ENCODE peak calls at places on chromosome 10, in nine cellular contexts. X is psoas muscle, B is right lobe of liver, F is heart right ventricle, V is colonic mucosa, S is thoracic aorta, H is PC-9, E is Panc1, D is H9. W is an unnamed sample. For H3K4me1, the result is how much of the 10 kb centered on the place peaks cover.

GRCh38 chr10:63630928-63631685 is 109.9 kb downstream of the REEP3 start:
- DNase-seq in X (no peak), B (no peak), F (no peak), V (no peak), S (no peak), H (no peak), E (no peak), D (no peak), W (no peak)

GRCh38 chr10:51911721-51912120 is 212.3 kb upstream of the CSTF2T start:
- DNase-seq in X (no peak), B (no peak), F (no peak), V (no peak), S (no peak), H (no peak), E (no peak), D (no peak), W (no peak)

GRCh38 chr10:133012573-133013359 is 70.4 kb upstream of the CFAP46 start:
- DNase-seq in X (peak), B (no peak), F (peak), V (no peak), S (no peak), H (no peak), E (no peak), D (no peak), W (no peak)

GRCh38 chr10:19749185-19749729 is 67.0 kb upstream of the PLXDC2 start:
- DNase-seq in X (no peak), B (no peak), F (no peak), V (no peak), S (no peak), H (no peak), E (no peak), D (no peak), W (no peak)

GRCh38 chr10:1214882-1215540 is 158.8 kb downstream of the WDR37 start:
- DNase-seq in X (no peak), B (no peak), F (no peak), V (no peak), S (no peak), H (no peak), E (no peak), D (peak), W (no peak)

GRCh38 chr10:44567471-44567870 is 182.6 kb upstream of the CXCL12 start:
- DNase-seq in X (no peak), B (no peak), F (no peak), V (no peak), S (no peak), H (no peak), E (no peak), D (no peak), W (no peak)

GRCh38 chr10:88042162-88043100 is 179.0 kb downstream of the PTEN start:
- DNase-seq in X (no peak), B (no peak), F (no peak), V (no peak), S (no peak), H (peak), E (no peak), D (peak), W (no peak)

GRCh38 chr10:29329420-29329819 is 40.5 kb downstream of the LYZL1 start:
- DNase-seq in X (no peak), B (peak), F (no peak), V (no peak), S (no peak), H (no peak), E (no peak), D (no peak), W (no peak)

GRCh38 chr10:23171232-23171876 is 20.8 kb upstream of the PTF1A start:
- DNase-seq in X (no peak), B (no peak), F (no peak), V (no peak), S (no peak), H (peak), E (no peak), D (peak), W (no peak)

GRCh38 chr10:100739516-100740368 is 5.6 kb upstream of the PAX2 start:
- DNase-seq in X (no peak), B (no peak), F (no peak), V (no peak), S (no peak), H (no peak), E (no peak), D (peak), W (no peak)

GRCh38 chr10:30784521-30784895 is 155.0 kb upstream of the LYZL2 start:
- DNase-seq in X (no peak), B (no peak), F (no peak), V (no peak), S (no peak), H (no peak), E (no peak), D (no peak), W (no peak)

GRCh38 chr10:30786131-30786530 is 156.6 kb upstream of the LYZL2 start:
- DNase-seq in X (no peak), B (no peak), F (no peak), V (no peak), S (no peak), H (no peak), E (no peak), D (no peak), W (no peak)

GRCh38 chr10:30786906-30787305 is 157.4 kb upstream of the LYZL2 start:
- DNase-seq in X (no peak), B (no peak), F (no peak), V (no peak), S (no peak), H (no peak), E (no peak), D (no peak), W (no peak)

GRCh38 chr10:30783939-30784500 is 154.5 kb upstream of the LYZL2 start:
- DNase-seq in X (peak), B (peak), F (peak), V (peak), S (peak), H (peak), E (peak), D (peak), W (peak)

GRCh38 chr10:30784896-30785605 is 155.5 kb upstream of the LYZL2 start:
- DNase-seq in X (peak), B (peak), F (peak), V (peak), S (peak), H (peak), E (no peak), D (peak), W (peak)
- H3K27ac ChIP-seq in X (peak), B (peak), F (peak), V (peak), S (peak), H (no peak), E (no peak), D (no peak), W (peak)

GRCh38 chr10:104122273-104123107 is 519 bp downstream of the SFR1 start:
- DNase-seq in X (no peak), B (no peak), F (no peak), V (no peak), S (no peak), H (no peak), E (no peak), D (no peak), W (no peak)

GRCh38 chr10:104120512-104120902 is 1.5 kb upstream of the SFR1 start:
- DNase-seq in X (no peak), B (no peak), F (no peak), V (no peak), S (no peak), H (no peak), E (no peak), D (no peak), W (no peak)

GRCh38 chr10:104120061-104120460 is 1.9 kb upstream of the SFR1 start:
- DNase-seq in X (no peak), B (no peak), F (no peak), V (no peak), S (no peak), H (no peak), E (no peak), D (no peak), W (no peak)

GRCh38 chr10:104120903-104121484 is 977 bp upstream of the SFR1 start:
- DNase-seq in X (peak), B (peak), F (peak), V (peak), S (peak), H (peak), E (peak), D (peak), W (peak)

GRCh38 chr10:104121485-104122272 is at the start of gene SFR1:
- DNase-seq in X (peak), B (peak), F (peak), V (peak), S (peak), H (peak), E (peak), D (peak), W (peak)
- TF ChIP-seq CTCF in X (peak), B (peak), F (peak), V (peak), S (peak), H (peak), E (peak), D (peak), W (peak)

GRCh38 chr10:67818323-67818722 is 19.7 kb downstream of the DNAJC12 start:
- DNase-seq in X (no peak), B (no peak), F (no peak), V (no peak), S (no peak), H (peak), E (peak), D (no peak), W (no peak)
- H3K4me1 ChIP-seq in X (under half), B (under half), F (under half), V (under half), S (under half), H (under half), E (under half), D (under half), W (under half)

GRCh38 chr10:109953745-109954144 is 30.4 kb upstream of the XPNPEP1 start:
- DNase-seq in X (no peak), B (no peak), F (no peak), V (no peak), S (no peak), H (no peak), E (no peak), D (no peak), W (no peak)

GRCh38 chr10:109958059-109958458 is 34.7 kb upstream of the XPNPEP1 start:
- DNase-seq in X (no peak), B (no peak), F (no peak), V (no peak), S (no peak), H (no peak), E (no peak), D (no peak), W (no peak)

GRCh38 chr10:109959571-109960145 is 36.3 kb upstream of the XPNPEP1 start:
- DNase-seq in X (no peak), B (no peak), F (no peak), V (no peak), S (no peak), H (no peak), E (no peak), D (no peak), W (no peak)

GRCh38 chr10:109957092-109957797 is 33.9 kb upstream of the XPNPEP1 start:
- DNase-seq in X (no peak), B (no peak), F (no peak), V (no peak), S (no peak), H (no peak), E (no peak), D (no peak), W (no peak)

GRCh38 chr10:109956454-109957091 is 33.3 kb upstream of the XPNPEP1 start:
- DNase-seq in X (no peak), B (no peak), F (no peak), V (no peak), S (no peak), H (no peak), E (no peak), D (peak), W (no peak)
- H3K27ac ChIP-seq in X (no peak), B (no peak), F (no peak), V (no peak), S (no peak), H (no peak), E (no peak), D (no peak), W (no peak)

GRCh38 chr10:99535764-99536399 is 3.1 kb downstream of the NKX2-3 start:
- DNase-seq in X (no peak), B (no peak), F (no peak), V (no peak), S (no peak), H (no peak), E (no peak), D (peak), W (no peak)

GRCh38 chr10:99538287-99538917 is 5.7 kb downstream of the NKX2-3 start:
- DNase-seq in X (no peak), B (no peak), F (no peak), V (no peak), S (no peak), H (no peak), E (no peak), D (peak), W (no peak)

GRCh38 chr10:99534939-99535763 is 2.4 kb downstream of the NKX2-3 start:
- DNase-seq in X (no peak), B (no peak), F (no peak), V (no peak), S (no peak), H (no peak), E (no peak), D (peak), W (no peak)

GRCh38 chr10:99537381-99538286 is 4.9 kb downstream of the NKX2-3 start:
- DNase-seq in X (no peak), B (no peak), F (no peak), V (no peak), S (no peak), H (no peak), E (no peak), D (peak), W (no peak)

GRCh38 chr10:99536400-99537254 is 3.9 kb downstream of the NKX2-3 start:
- DNase-seq in X (no peak), B (no peak), F (no peak), V (no peak), S (no peak), H (no peak), E (no peak), D (peak), W (no peak)
- TF ChIP-seq CTCF in X (no peak), B (no peak), F (no peak), V (no peak), S (no peak), H (no peak), E (no peak), D (peak), W (no peak)

DNA sequence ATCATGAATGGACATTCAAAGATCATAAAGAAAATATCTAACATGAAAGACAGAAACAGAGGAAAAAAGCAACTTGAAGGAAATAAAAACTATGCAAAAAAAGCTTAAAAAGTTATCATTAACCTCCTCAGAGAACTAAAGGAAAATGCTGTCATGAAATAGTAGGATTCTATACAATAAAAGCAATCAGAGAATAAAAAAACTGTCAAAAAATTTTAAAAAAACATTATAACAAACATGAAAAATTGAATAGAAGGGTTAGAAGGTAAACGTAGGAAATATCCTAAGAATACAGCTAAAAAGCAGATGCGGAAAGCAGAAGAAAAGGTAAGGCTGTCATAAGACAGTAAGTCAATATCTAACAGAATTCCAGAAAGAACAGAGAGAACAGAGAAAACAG is 44.8 kb downstream of the SGMS1 start:
- DNase-seq in X (no peak), B (no peak), F (no peak), V (no peak), S (no peak), H (no peak), E (no peak), D (no peak), W (no peak)
- H3K4me1 ChIP-seq in X (half or more), B (under half), F (under half), V (under half), S (under half), H (half or more), E (under half), D (under half), W (under half)

GRCh38 chr10:4532976-4533375 is 293.0 kb upstream of the AKR1E2 start:
- DNase-seq in X (no peak), B (no peak), F (no peak), V (no peak), S (no peak), H (no peak), E (no peak), D (no peak), W (no peak)
- H3K27ac ChIP-seq in X (no peak), B (no peak), F (no peak), V (no peak), S (no peak), H (no peak), E (no peak), D (no peak), W (no peak)

GRCh38 chr10:78937800-78938694 is 130.7 kb upstream of the ZMIZ1 start:
- DNase-seq in X (no peak), B (no peak), F (no peak), V (no peak), S (no peak), H (no peak), E (no peak), D (no peak), W (peak)
- TF ChIP-seq CTCF in X (no peak), B (no peak), F (no peak), V (no peak), S (no peak), H (no peak), E (no peak), D (peak), W (no peak)